ENCODE peak calls at places on chromosomes 16 and 17, in eight cellular contexts. One of them, this sample, is unnamed.

GRCh38 chr17:19369107-19369778 is 6.7 kb upstream of the B9D1 start:
- DNase-seq in CD8-positive, alpha-beta memory T cell: no peak
- DNase-seq in CD4-positive, alpha-beta memory T cell: no peak
- DNase-seq in CD8-positive, alpha-beta T cell: no peak
- DNase-seq in SJCRH30: no peak
- DNase-seq in AG04450: no peak
- DNase-seq in mammary epithelial cell: no peak
- DNase-seq in esophagus muscularis mucosa: no peak
- DNase-seq in this sample: no peak

GRCh38 chr17:81021531-81022370 is 13.2 kb upstream of the BAIAP2 start:
- DNase-seq in CD8-positive, alpha-beta memory T cell: no peak
- DNase-seq in CD4-positive, alpha-beta memory T cell: no peak
- DNase-seq in CD8-positive, alpha-beta T cell: no peak
- DNase-seq in SJCRH30: no peak
- DNase-seq in AG04450: no peak
- DNase-seq in mammary epithelial cell: no peak
- DNase-seq in esophagus muscularis mucosa: no peak
- DNase-seq in this sample: no peak

GRCh38 chr17:67606896-67607604 is 110.7 kb upstream of the NOL11 start:
- DNase-seq in CD8-positive, alpha-beta memory T cell: no peak
- DNase-seq in CD4-positive, alpha-beta memory T cell: no peak
- DNase-seq in CD8-positive, alpha-beta T cell: no peak
- DNase-seq in SJCRH30: no peak
- DNase-seq in AG04450: no peak
- DNase-seq in mammary epithelial cell: no peak
- DNase-seq in esophagus muscularis mucosa: no peak
- DNase-seq in this sample: no peak

GRCh38 chr16:85900031-85900792 is 1.2 kb downstream of the IRF8 start:
- DNase-seq in CD8-positive, alpha-beta memory T cell: no peak
- DNase-seq in CD4-positive, alpha-beta memory T cell: no peak
- DNase-seq in CD8-positive, alpha-beta T cell: no peak
- DNase-seq in SJCRH30: no peak
- DNase-seq in AG04450: no peak
- DNase-seq in mammary epithelial cell: no peak
- DNase-seq in esophagus muscularis mucosa: no peak
- DNase-seq in this sample: no peak

GRCh38 chr17:56972111-56972730 is 5.7 kb upstream of the SCPEP1 start:
- DNase-seq in CD8-positive, alpha-beta memory T cell: no peak
- DNase-seq in CD4-positive, alpha-beta memory T cell: no peak
- DNase-seq in CD8-positive, alpha-beta T cell: no peak
- DNase-seq in SJCRH30: no peak
- DNase-seq in AG04450: no peak
- DNase-seq in mammary epithelial cell: no peak
- DNase-seq in esophagus muscularis mucosa: no peak
- DNase-seq in this sample: no peak

GRCh38 chr16:77043076-77043475 is 147.9 kb upstream of the MON1B start:
- DNase-seq in CD8-positive, alpha-beta memory T cell: no peak
- DNase-seq in CD4-positive, alpha-beta memory T cell: no peak
- DNase-seq in CD8-positive, alpha-beta T cell: no peak
- DNase-seq in SJCRH30: peak
- DNase-seq in AG04450: no peak
- DNase-seq in mammary epithelial cell: peak
- DNase-seq in esophagus muscularis mucosa: no peak
- DNase-seq in this sample: no peak

GRCh38 chr16:48537909-48538745 is 71.9 kb downstream of the N4BP1 start:
- DNase-seq in CD8-positive, alpha-beta memory T cell: no peak
- DNase-seq in CD4-positive, alpha-beta memory T cell: no peak
- DNase-seq in CD8-positive, alpha-beta T cell: no peak
- DNase-seq in SJCRH30: peak
- DNase-seq in AG04450: no peak
- DNase-seq in mammary epithelial cell: no peak
- DNase-seq in esophagus muscularis mucosa: no peak
- DNase-seq in this sample: no peak

GRCh38 chr17:82787081-82787848 is 35.4 kb downstream of the TBCD start:
- DNase-seq in CD8-positive, alpha-beta memory T cell: no peak
- DNase-seq in CD4-positive, alpha-beta memory T cell: no peak
- DNase-seq in CD8-positive, alpha-beta T cell: no peak
- DNase-seq in SJCRH30: no peak
- DNase-seq in AG04450: no peak
- DNase-seq in mammary epithelial cell: peak
- DNase-seq in esophagus muscularis mucosa: no peak
- DNase-seq in this sample: peak

GRCh38 chr17:50550661-50551432 is 3.9 kb downstream of the SPATA20 start:
- DNase-seq in CD8-positive, alpha-beta memory T cell: no peak
- DNase-seq in CD4-positive, alpha-beta memory T cell: no peak
- DNase-seq in CD8-positive, alpha-beta T cell: no peak
- DNase-seq in SJCRH30: peak
- DNase-seq in AG04450: peak
- DNase-seq in mammary epithelial cell: no peak
- DNase-seq in esophagus muscularis mucosa: no peak
- DNase-seq in this sample: no peak

GRCh38 chr17:15377608-15378007 is 36.2 kb upstream of the TEKT3 start:
- DNase-seq in CD8-positive, alpha-beta memory T cell: no peak
- DNase-seq in CD4-positive, alpha-beta memory T cell: no peak
- DNase-seq in CD8-positive, alpha-beta T cell: no peak
- DNase-seq in SJCRH30: peak
- DNase-seq in AG04450: peak
- DNase-seq in mammary epithelial cell: no peak
- DNase-seq in esophagus muscularis mucosa: no peak
- DNase-seq in this sample: no peak

GRCh38 chr17:789160-789840 is 7.1 kb downstream of the MRM3 start:
- DNase-seq in CD8-positive, alpha-beta memory T cell: no peak
- DNase-seq in CD4-positive, alpha-beta memory T cell: no peak
- DNase-seq in CD8-positive, alpha-beta T cell: no peak
- DNase-seq in SJCRH30: no peak
- DNase-seq in AG04450: no peak
- DNase-seq in mammary epithelial cell: no peak
- DNase-seq in esophagus muscularis mucosa: no peak
- DNase-seq in this sample: peak
- H3K27ac ChIP-seq in CD8-positive, alpha-beta memory T cell: no peak
- H3K27ac ChIP-seq in CD4-positive, alpha-beta memory T cell: no peak
- H3K27ac ChIP-seq in CD8-positive, alpha-beta T cell: no peak
- H3K27ac ChIP-seq in SJCRH30: no peak
- H3K27ac ChIP-seq in AG04450: no peak
- H3K27ac ChIP-seq in mammary epithelial cell: peak
- H3K27ac ChIP-seq in esophagus muscularis mucosa: peak
- H3K27ac ChIP-seq in this sample: peak

GRCh38 chr16:25163683-25164082 is 52.1 kb downstream of the LCMT1 start:
- DNase-seq in CD8-positive, alpha-beta memory T cell: no peak
- DNase-seq in CD4-positive, alpha-beta memory T cell: no peak
- DNase-seq in CD8-positive, alpha-beta T cell: no peak
- DNase-seq in SJCRH30: no peak
- DNase-seq in AG04450: no peak
- DNase-seq in mammary epithelial cell: no peak
- DNase-seq in esophagus muscularis mucosa: no peak
- DNase-seq in this sample: no peak
- H3K27ac ChIP-seq in CD8-positive, alpha-beta memory T cell: no peak
- H3K27ac ChIP-seq in CD4-positive, alpha-beta memory T cell: no peak
- H3K27ac ChIP-seq in CD8-positive, alpha-beta T cell: no peak
- H3K27ac ChIP-seq in SJCRH30: no peak
- H3K27ac ChIP-seq in AG04450: no peak
- H3K27ac ChIP-seq in mammary epithelial cell: no peak
- H3K27ac ChIP-seq in esophagus muscularis mucosa: no peak
- H3K27ac ChIP-seq in this sample: no peak

DNA sequence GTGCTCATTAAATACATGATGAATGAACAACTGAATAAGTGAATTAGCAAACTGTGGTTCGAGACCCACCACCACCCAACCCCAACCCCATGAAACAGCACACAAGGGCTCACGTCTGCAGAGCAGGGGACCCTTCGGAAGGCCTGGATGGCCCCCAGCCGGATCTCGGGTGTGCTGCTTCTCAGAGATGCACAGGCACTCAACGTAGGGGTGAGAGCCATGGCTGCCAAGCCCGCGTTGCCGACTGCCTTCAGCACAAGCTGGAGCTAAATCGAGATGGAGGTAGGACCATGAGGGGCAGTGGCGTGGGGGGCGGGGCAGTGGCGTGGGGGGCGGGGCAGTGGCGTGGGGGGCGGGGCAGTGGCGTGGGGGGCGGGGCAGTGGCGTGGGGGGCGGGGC is 93.2 kb downstream of the LITAF start:
- DNase-seq in CD8-positive, alpha-beta memory T cell: no peak
- DNase-seq in CD4-positive, alpha-beta memory T cell: peak
- DNase-seq in CD8-positive, alpha-beta T cell: no peak
- DNase-seq in SJCRH30: no peak
- DNase-seq in AG04450: no peak
- DNase-seq in mammary epithelial cell: no peak
- DNase-seq in esophagus muscularis mucosa: no peak
- DNase-seq in this sample: no peak
- H3K27ac ChIP-seq in CD8-positive, alpha-beta memory T cell: no peak
- H3K27ac ChIP-seq in CD4-positive, alpha-beta memory T cell: no peak
- H3K27ac ChIP-seq in CD8-positive, alpha-beta T cell: no peak
- H3K27ac ChIP-seq in SJCRH30: no peak
- H3K27ac ChIP-seq in AG04450: no peak
- H3K27ac ChIP-seq in mammary epithelial cell: no peak
- H3K27ac ChIP-seq in esophagus muscularis mucosa: no peak
- H3K27ac ChIP-seq in this sample: no peak

GRCh38 chr16:31082368-31083045 is 6.2 kb downstream of the PRSS53 start:
- DNase-seq in CD8-positive, alpha-beta memory T cell: no peak
- DNase-seq in CD4-positive, alpha-beta memory T cell: no peak
- DNase-seq in CD8-positive, alpha-beta T cell: no peak
- DNase-seq in SJCRH30: no peak
- DNase-seq in AG04450: no peak
- DNase-seq in mammary epithelial cell: no peak
- DNase-seq in esophagus muscularis mucosa: no peak
- DNase-seq in this sample: no peak
- H3K27ac ChIP-seq in CD8-positive, alpha-beta memory T cell: no peak
- H3K27ac ChIP-seq in CD4-positive, alpha-beta memory T cell: no peak
- H3K27ac ChIP-seq in CD8-positive, alpha-beta T cell: no peak
- H3K27ac ChIP-seq in SJCRH30: no peak
- H3K27ac ChIP-seq in AG04450: no peak
- H3K27ac ChIP-seq in mammary epithelial cell: no peak
- H3K27ac ChIP-seq in esophagus muscularis mucosa: no peak
- H3K27ac ChIP-seq in this sample: no peak

GRCh38 chr16:84178146-84178765 is 8.6 kb downstream of the TAF1C start:
- DNase-seq in CD8-positive, alpha-beta memory T cell: no peak
- DNase-seq in CD4-positive, alpha-beta memory T cell: no peak
- DNase-seq in CD8-positive, alpha-beta T cell: no peak
- DNase-seq in SJCRH30: no peak
- DNase-seq in AG04450: no peak
- DNase-seq in mammary epithelial cell: no peak
- DNase-seq in esophagus muscularis mucosa: no peak
- DNase-seq in this sample: no peak

GRCh38 chr16:84176192-84177053 is 10.4 kb downstream of the TAF1C start:
- DNase-seq in CD8-positive, alpha-beta memory T cell: no peak
- DNase-seq in CD4-positive, alpha-beta memory T cell: no peak
- DNase-seq in CD8-positive, alpha-beta T cell: no peak
- DNase-seq in SJCRH30: no peak
- DNase-seq in AG04450: no peak
- DNase-seq in mammary epithelial cell: no peak
- DNase-seq in esophagus muscularis mucosa: no peak
- DNase-seq in this sample: no peak

GRCh38 chr16:84177740-84178070 is 9.2 kb downstream of the TAF1C start:
- DNase-seq in CD8-positive, alpha-beta memory T cell: no peak
- DNase-seq in CD4-positive, alpha-beta memory T cell: no peak
- DNase-seq in CD8-positive, alpha-beta T cell: no peak
- DNase-seq in SJCRH30: no peak
- DNase-seq in AG04450: peak
- DNase-seq in mammary epithelial cell: peak
- DNase-seq in esophagus muscularis mucosa: no peak
- DNase-seq in this sample: no peak

GRCh38 chr16:84174396-84174795 is 12.5 kb downstream of the TAF1C start:
- DNase-seq in CD8-positive, alpha-beta memory T cell: no peak
- DNase-seq in CD4-positive, alpha-beta memory T cell: no peak
- DNase-seq in CD8-positive, alpha-beta T cell: no peak
- DNase-seq in SJCRH30: no peak
- DNase-seq in AG04450: no peak
- DNase-seq in mammary epithelial cell: no peak
- DNase-seq in esophagus muscularis mucosa: no peak
- DNase-seq in this sample: no peak

GRCh38 chr16:84175351-84176081 is 11.3 kb downstream of the TAF1C start:
- DNase-seq in CD8-positive, alpha-beta memory T cell: peak
- DNase-seq in CD4-positive, alpha-beta memory T cell: peak
- DNase-seq in CD8-positive, alpha-beta T cell: peak
- DNase-seq in SJCRH30: peak
- DNase-seq in AG04450: peak
- DNase-seq in mammary epithelial cell: peak
- DNase-seq in esophagus muscularis mucosa: no peak
- DNase-seq in this sample: no peak
- H3K27ac ChIP-seq in CD8-positive, alpha-beta memory T cell: no peak
- H3K27ac ChIP-seq in CD4-positive, alpha-beta memory T cell: no peak
- H3K27ac ChIP-seq in CD8-positive, alpha-beta T cell: no peak
- H3K27ac ChIP-seq in SJCRH30: no peak
- H3K27ac ChIP-seq in AG04450: no peak
- H3K27ac ChIP-seq in mammary epithelial cell: no peak
- H3K27ac ChIP-seq in esophagus muscularis mucosa: peak
- H3K27ac ChIP-seq in this sample: no peak

GRCh38 chr16:81600275-81600674 is 155.7 kb downstream of the CMIP start:
- DNase-seq in CD8-positive, alpha-beta memory T cell: no peak
- DNase-seq in CD4-positive, alpha-beta memory T cell: no peak
- DNase-seq in CD8-positive, alpha-beta T cell: no peak
- DNase-seq in SJCRH30: peak
- DNase-seq in AG04450: no peak
- DNase-seq in mammary epithelial cell: peak
- DNase-seq in esophagus muscularis mucosa: no peak
- DNase-seq in this sample: no peak
- H3K27ac ChIP-seq in CD8-positive, alpha-beta memory T cell: no peak
- H3K27ac ChIP-seq in CD4-positive, alpha-beta memory T cell: no peak
- H3K27ac ChIP-seq in CD8-positive, alpha-beta T cell: no peak
- H3K27ac ChIP-seq in SJCRH30: peak
- H3K27ac ChIP-seq in AG04450: no peak
- H3K27ac ChIP-seq in mammary epithelial cell: peak
- H3K27ac ChIP-seq in esophagus muscularis mucosa: peak
- H3K27ac ChIP-seq in this sample: peak

DNA sequence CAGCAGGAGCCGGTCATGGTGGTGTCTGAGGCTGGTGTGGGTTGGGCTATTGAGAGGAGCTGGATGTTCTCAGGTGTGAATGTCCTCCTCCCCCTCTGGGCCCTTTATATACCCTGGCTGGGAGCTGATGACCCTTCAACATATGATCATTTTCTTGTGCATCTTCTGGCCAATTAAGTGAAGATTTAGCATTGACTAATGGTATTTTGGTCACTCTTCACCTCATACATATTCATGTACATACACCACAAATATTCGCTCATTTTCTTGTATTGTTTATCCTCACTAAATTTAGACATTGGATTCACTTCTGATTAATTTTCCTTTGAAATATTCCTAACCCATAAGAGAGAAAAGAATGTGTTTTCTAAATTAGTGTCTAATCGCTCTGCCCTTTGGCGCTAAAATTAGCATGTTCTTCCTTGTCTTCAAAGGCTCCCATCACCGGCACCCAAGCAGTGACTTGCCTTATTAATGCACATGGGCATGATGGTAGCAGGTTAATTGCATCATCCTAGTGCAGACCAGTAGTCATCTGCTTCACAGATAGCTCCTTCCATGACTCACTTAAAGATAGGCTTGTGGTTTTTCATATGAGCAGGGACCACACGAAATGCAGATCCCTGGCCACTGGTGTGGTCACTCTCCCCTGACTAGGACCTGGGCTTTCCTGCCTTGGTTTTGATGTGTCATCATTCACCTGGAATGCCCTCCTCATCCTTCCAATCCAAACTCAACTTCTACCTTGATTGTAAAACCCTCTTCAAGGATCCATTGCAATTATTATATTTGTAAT is at the start of gene KRTAP2-4:
- DNase-seq in CD8-positive, alpha-beta memory T cell: no peak
- DNase-seq in CD4-positive, alpha-beta memory T cell: no peak
- DNase-seq in CD8-positive, alpha-beta T cell: no peak
- DNase-seq in SJCRH30: peak
- DNase-seq in AG04450: peak
- DNase-seq in mammary epithelial cell: peak
- DNase-seq in esophagus muscularis mucosa: no peak
- DNase-seq in this sample: peak
- H3K27ac ChIP-seq in CD8-positive, alpha-beta memory T cell: no peak
- H3K27ac ChIP-seq in CD4-positive, alpha-beta memory T cell: no peak
- H3K27ac ChIP-seq in CD8-positive, alpha-beta T cell: no peak
- H3K27ac ChIP-seq in SJCRH30: peak
- H3K27ac ChIP-seq in AG04450: peak
- H3K27ac ChIP-seq in mammary epithelial cell: no peak
- H3K27ac ChIP-seq in esophagus muscularis mucosa: no peak
- H3K27ac ChIP-seq in this sample: peak